ENCODE peak calls at places on chromosomes 11 and 22, in six cellular contexts. F is fibroblast of lung, D is NT2/D1, W is lung, V is heart left ventricle, Z is AG04450. M is an unnamed sample. For H3K9me3, the result is how much of the 10 kb centered on the place peaks cover.

GRCh38 chr11:76141901-76142300 is 64.4 kb downstream of the WNT11 start:
- DNase-seq in F (no peak), D (no peak), W (no peak), V (no peak), Z (no peak), M (no peak)

GRCh38 chr11:70717961-70718595 is 319.7 kb downstream of the CTTN start:
- DNase-seq in F (peak), D (no peak), W (no peak), V (no peak), Z (no peak), M (no peak)

GRCh38 chr11:117094776-117095175 is 3.5 kb downstream of the SIK3 start:
- DNase-seq in F (peak), D (no peak), W (no peak), V (no peak), Z (no peak), M (peak)

GRCh38 chr11:110728883-110729282 is 16.6 kb upstream of the ARHGAP20 start:
- DNase-seq in F (no peak), D (no peak), W (no peak), V (no peak), Z (no peak), M (peak)

GRCh38 chr22:31604746-31605705 is 57.0 kb downstream of the PISD start:
- DNase-seq in F (no peak), D (no peak), W (no peak), V (no peak), Z (no peak), M (no peak)

GRCh38 chr11:84608788-84609309 is 1018.3 kb downstream of the DLG2 start:
- DNase-seq in F (no peak), D (no peak), W (peak), V (no peak), Z (no peak), M (no peak)

GRCh38 chr22:48579915-48580279 is 1247.8 kb downstream of the BRD1 start:
- DNase-seq in F (no peak), D (no peak), W (no peak), V (peak), Z (no peak), M (no peak)

GRCh38 chr11:68956142-68956541 is 24.6 kb downstream of the MRGPRD start:
- DNase-seq in F (no peak), D (no peak), W (no peak), V (peak), Z (no peak), M (no peak)

GRCh38 chr11:45374632-45375031 is 88.5 kb upstream of the SYT13 start:
- DNase-seq in F (no peak), D (no peak), W (no peak), V (no peak), Z (no peak), M (no peak)

GRCh38 chr11:118911113-118911879 is 14.4 kb downstream of the BCL9L start:
- DNase-seq in F (peak), D (no peak), W (no peak), V (peak), Z (no peak), M (peak)

GRCh38 chr11:68009391-68010000 is 631 bp upstream of the ALDH3B1 start:
- DNase-seq in F (peak), D (no peak), W (no peak), V (no peak), Z (no peak), M (peak)

GRCh38 chr11:69244286-69244685 is 49.7 kb upstream of the MYEOV start:
- DNase-seq in F (no peak), D (no peak), W (no peak), V (no peak), Z (no peak), M (no peak)

GRCh38 chr11:75276696-75277095 is 36.1 kb downstream of the TPBGL start:
- DNase-seq in F (no peak), D (no peak), W (no peak), V (peak), Z (no peak), M (no peak)

GRCh38 chr11:4511267-4511666 is 28.8 kb downstream of the OR52K1 start:
- DNase-seq in F (no peak), D (no peak), W (no peak), V (no peak), Z (no peak), M (no peak)

GRCh38 chr22:27512283-27512761 is 289.2 kb downstream of the MN1 start:
- DNase-seq in F (peak), D (no peak), W (peak), V (peak), Z (peak), M (peak)

GRCh38 chr22:25154686-25154999 is 45.0 kb upstream of the CRYBB3 start:
- DNase-seq in F (no peak), D (no peak), W (no peak), V (no peak), Z (no peak), M (no peak)

GRCh38 chr22:24937114-24937513 is 9.4 kb downstream of the LHFPL7 start:
- DNase-seq in F (peak), D (no peak), W (no peak), V (no peak), Z (no peak), M (peak)

GRCh38 chr22:50314455-50315288 is 7.2 kb upstream of the PLXNB2 start:
- DNase-seq in F (no peak), D (no peak), W (peak), V (peak), Z (no peak), M (no peak)

GRCh38 chr11:17867346-17867745 is 132.8 kb downstream of the KCNC1 start:
- DNase-seq in F (no peak), D (no peak), W (no peak), V (no peak), Z (no peak), M (no peak)

GRCh38 chr22:26476705-26477340 is 6.8 kb downstream of the HPS4 start:
- DNase-seq in F (peak), D (no peak), W (no peak), V (no peak), Z (peak), M (peak)

GRCh38 chr22:43152001-43152354 is 619 bp downstream of the TSPO start:
- DNase-seq in F (no peak), D (no peak), W (no peak), V (no peak), Z (no peak), M (peak)

GRCh38 chr22:49853981-49854791 is 542 bp downstream of the ZBED4 start:
- DNase-seq in F (peak), D (no peak), W (no peak), V (no peak), Z (no peak), M (peak)

GRCh38 chr11:117933930-117934329 is 4.7 kb upstream of the TMPRSS13 start:
- DNase-seq in F (no peak), D (no peak), W (no peak), V (no peak), Z (no peak), M (no peak)

GRCh38 chr22:22342697-22343602 is 98.4 kb downstream of the VPREB1 start:
- DNase-seq in F (peak), D (peak), W (peak), V (no peak), Z (no peak), M (peak)

GRCh38 chr11:64015510-64015909 is 20.2 kb upstream of the FLRT1 start:
- DNase-seq in F (no peak), D (no peak), W (no peak), V (no peak), Z (no peak), M (no peak)

GRCh38 chr11:11620251-11620965 is 1.4 kb downstream of the GALNT18 start:
- DNase-seq in F (peak), D (no peak), W (peak), V (peak), Z (no peak), M (peak)

GRCh38 chr22:24758164-24758799 is 16.2 kb downstream of the PIWIL3 start:
- DNase-seq in F (peak), D (peak), W (peak), V (no peak), Z (peak), M (peak)

GRCh38 chr22:47550524-47551437 is 788.3 kb downstream of the TBC1D22A start:
- DNase-seq in F (no peak), D (no peak), W (no peak), V (no peak), Z (no peak), M (no peak)

GRCh38 chr22:47547239-47547661 is 784.8 kb downstream of the TBC1D22A start:
- DNase-seq in F (no peak), D (no peak), W (no peak), V (no peak), Z (no peak), M (no peak)

GRCh38 chr22:47547881-47548630 is 785.6 kb downstream of the TBC1D22A start:
- DNase-seq in F (no peak), D (no peak), W (no peak), V (no peak), Z (no peak), M (no peak)

GRCh38 chr22:47549741-47550340 is 787.4 kb downstream of the TBC1D22A start:
- DNase-seq in F (no peak), D (no peak), W (no peak), V (no peak), Z (no peak), M (no peak)

DNA sequence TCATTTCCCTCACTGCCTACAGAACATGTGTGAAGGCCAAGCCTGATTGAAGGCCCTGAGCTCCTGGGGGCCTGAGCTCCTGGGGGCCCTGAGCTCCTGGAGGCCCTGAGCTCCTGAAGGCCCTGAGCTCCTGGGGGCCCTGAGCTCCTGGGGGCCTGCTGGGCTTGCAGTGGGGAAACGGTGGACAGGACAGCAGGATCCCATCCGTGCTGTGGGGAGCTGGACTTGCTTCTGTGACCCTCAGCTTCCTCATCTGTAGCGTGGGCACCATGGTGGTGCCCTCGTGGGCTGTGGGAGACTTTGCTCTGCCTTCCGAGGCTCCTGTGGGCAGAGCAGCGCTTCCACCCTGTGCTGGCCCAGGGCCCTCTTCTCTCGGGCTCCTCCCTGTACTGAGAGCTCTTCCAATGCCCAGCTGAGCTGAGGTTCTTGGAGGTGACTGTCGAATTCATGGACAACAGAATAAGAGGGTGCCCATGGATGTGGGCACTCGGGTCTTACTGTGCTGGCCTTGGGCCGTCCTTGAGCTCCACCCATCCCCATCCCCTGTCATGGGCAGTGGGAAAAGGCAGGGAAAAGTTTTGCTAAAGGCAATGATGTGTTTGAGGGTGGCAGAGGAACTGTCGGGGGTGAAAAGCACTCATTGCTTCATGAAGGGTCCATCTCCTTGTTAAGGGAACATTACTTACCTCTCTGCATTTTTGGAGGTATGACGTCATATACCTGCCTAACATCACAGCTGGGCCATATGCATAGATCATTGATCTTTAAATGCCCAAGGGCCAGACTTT is 786.7 kb downstream of the TBC1D22A start:
- DNase-seq in F (no peak), D (no peak), W (no peak), V (no peak), Z (no peak), M (no peak)
- H3K9me3 ChIP-seq in F (under half), D (under half), W (under half), V (under half), Z (half or more), M (under half)

GRCh38 chr11:27663294-27663693 is 37.0 kb downstream of the BDNF start:
- DNase-seq in F (peak), D (no peak), W (no peak), V (no peak), Z (no peak), M (no peak)
- H3K9me3 ChIP-seq in F (under half), D (under half), W (under half), V (under half), Z (under half), M (under half)

GRCh38 chr11:50032574-50032973 is at the start of gene OR4C45:
- DNase-seq in F (no peak), D (no peak), W (no peak), V (no peak), Z (no peak), M (no peak)
- H3K9me3 ChIP-seq in F (under half), D (under half), W (under half), V (under half), Z (under half), M (under half)

GRCh38 chr11:61581931-61582330 is 1.1 kb upstream of the SYT7 start:
- DNase-seq in F (no peak), D (no peak), W (no peak), V (no peak), Z (no peak), M (no peak)

GRCh38 chr11:61579398-61580291 is 1.2 kb downstream of the SYT7 start:
- DNase-seq in F (no peak), D (no peak), W (no peak), V (no peak), Z (no peak), M (no peak)

GRCh38 chr11:61580292-61580888 is 486 bp downstream of the SYT7 start:
- DNase-seq in F (no peak), D (no peak), W (no peak), V (no peak), Z (no peak), M (no peak)

GRCh38 chr11:61578819-61579218 is 2.1 kb downstream of the SYT7 start:
- DNase-seq in F (no peak), D (no peak), W (no peak), V (no peak), Z (no peak), M (no peak)

DNA sequence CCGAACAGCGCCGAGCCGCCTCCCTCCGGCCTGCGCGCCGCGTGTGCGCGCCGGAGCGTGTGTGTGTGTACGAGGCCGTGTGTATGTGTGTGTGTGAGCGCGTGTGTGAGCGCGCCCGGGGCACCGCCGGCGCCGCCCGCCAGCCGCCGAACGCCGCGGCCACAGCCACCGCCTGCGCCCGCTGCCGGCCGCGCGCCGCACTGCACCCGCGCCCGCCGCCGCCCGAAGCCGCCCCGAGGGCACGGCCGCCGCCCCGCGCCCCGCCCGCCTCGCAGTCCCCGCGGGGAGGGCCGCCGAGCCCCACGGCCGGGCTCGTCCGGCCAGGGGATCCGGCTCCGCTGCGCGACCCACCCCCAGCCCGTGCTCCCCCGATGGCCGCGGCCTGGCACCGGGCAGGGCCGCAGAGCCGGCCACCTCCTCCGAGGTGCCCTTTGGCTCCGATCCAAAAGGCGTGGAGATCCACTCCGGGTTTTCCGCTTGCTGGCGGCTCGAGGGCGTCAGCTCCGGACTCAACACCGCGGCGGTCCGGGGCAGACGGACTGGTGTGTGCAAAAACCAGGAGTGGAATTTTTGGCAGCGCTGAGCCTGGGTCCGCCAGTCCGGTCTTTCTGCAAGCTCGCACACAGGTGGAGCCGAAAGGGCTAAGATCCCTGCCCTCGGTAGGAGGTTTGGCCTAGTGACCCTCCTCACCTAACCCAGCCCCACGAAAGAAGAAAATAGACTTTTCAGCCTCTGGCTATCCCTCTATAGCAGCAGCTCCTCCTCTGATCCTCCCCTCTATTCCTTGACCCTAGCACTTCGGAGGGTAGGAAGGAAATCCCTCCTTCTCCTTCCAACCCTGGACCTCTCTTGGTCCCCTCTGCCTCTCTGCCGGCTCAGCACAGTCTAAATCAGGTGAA is at the start of gene SYT7:
- DNase-seq in F (peak), D (peak), W (peak), V (peak), Z (peak), M (peak)
- H3K9me3 ChIP-seq in F (under half), D (under half), W (under half), V (under half), Z (under half), M (under half)

GRCh38 chr11:72010529-72011233 is 12.0 kb downstream of the IL18BP start:
- DNase-seq in F (no peak), D (no peak), W (no peak), V (no peak), Z (no peak), M (no peak)
- H3K9me3 ChIP-seq in F (under half), D (under half), W (under half), V (under half), Z (under half), M (under half)

GRCh38 chr22:37472418-37473006 is 13.7 kb downstream of the MFNG start:
- DNase-seq in F (no peak), D (no peak), W (no peak), V (no peak), Z (no peak), M (peak)

GRCh38 chr22:37473437-37473946 is 12.7 kb downstream of the MFNG start:
- DNase-seq in F (no peak), D (no peak), W (no peak), V (no peak), Z (no peak), M (no peak)

GRCh38 chr22:37470087-37470445 is 16.1 kb downstream of the MFNG start:
- DNase-seq in F (peak), D (no peak), W (no peak), V (no peak), Z (no peak), M (no peak)

GRCh38 chr22:37469416-37470086 is 16.6 kb downstream of the MFNG start:
- DNase-seq in F (no peak), D (no peak), W (no peak), V (peak), Z (no peak), M (no peak)

GRCh38 chr22:37471721-37472417 is 14.3 kb downstream of the MFNG start:
- DNase-seq in F (no peak), D (no peak), W (no peak), V (no peak), Z (no peak), M (no peak)
- H3K9me3 ChIP-seq in F (under half), D (under half), W (under half), V (under half), Z (under half), M (under half)

DNA sequence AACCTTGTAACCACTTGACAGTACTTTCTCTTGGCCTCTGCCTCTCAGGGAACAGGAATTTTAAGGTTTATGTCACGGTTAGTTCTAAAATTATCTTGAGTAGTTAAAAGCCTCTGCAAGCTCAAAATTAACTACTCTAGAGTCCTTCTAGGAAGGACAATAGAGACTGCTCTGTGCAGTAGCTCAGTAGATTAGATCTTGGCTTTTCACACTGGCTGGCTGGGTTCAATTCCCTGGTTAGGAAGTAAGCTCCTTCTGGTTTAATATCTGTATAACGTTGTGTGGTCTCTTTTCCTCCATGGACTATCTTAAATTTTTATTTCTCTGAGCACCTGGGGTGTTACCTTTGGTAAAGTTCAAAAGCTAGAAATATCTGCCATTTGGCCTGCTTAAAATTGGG is 109.2 kb downstream of the AASDHPPT start:
- DNase-seq in F (no peak), D (no peak), W (no peak), V (no peak), Z (no peak), M (peak)
- H3K9me3 ChIP-seq in F (under half), D (under half), W (under half), V (under half), Z (under half), M (under half)